ENCODE peak calls at places on chromosome 3, in nine cellular contexts. One of them, this sample, is unnamed.

GRCh38 chr3:193114431-193115340 is 126.3 kb upstream of the PLAAT1 start:
- DNase-seq in DMS 273 treated with DMSO at 0.1 percent for 48 hours: no peak
- DNase-seq in GM04504: no peak
- DNase-seq in NCI-H1092 treated with DMSO at 0.1 percent for 48 hours: no peak
- DNase-seq in adipocyte: no peak
- DNase-seq in CD8-positive, alpha-beta memory T cell: no peak
- DNase-seq in stimulated activated CD4-positive, alpha-beta T cell treated with anti-CD3 and anti-CD28 coated beads, Interleukin-4, amount 100 ng/mL, for 1 hour: no peak
- DNase-seq in H1: no peak
- DNase-seq in posterior cingulate gyrus: no peak
- DNase-seq in this sample: no peak

GRCh38 chr3:66488492-66488891 is 12.3 kb downstream of the LRIG1 start:
- DNase-seq in DMS 273 treated with DMSO at 0.1 percent for 48 hours: no peak
- DNase-seq in GM04504: no peak
- DNase-seq in NCI-H1092 treated with DMSO at 0.1 percent for 48 hours: no peak
- DNase-seq in adipocyte: no peak
- DNase-seq in CD8-positive, alpha-beta memory T cell: no peak
- DNase-seq in stimulated activated CD4-positive, alpha-beta T cell treated with anti-CD3 and anti-CD28 coated beads, Interleukin-4, amount 100 ng/mL, for 1 hour: no peak
- DNase-seq in H1: no peak
- DNase-seq in posterior cingulate gyrus: no peak
- DNase-seq in this sample: no peak

GRCh38 chr3:195009607-195010006 is 261.4 kb downstream of the XXYLT1 start:
- DNase-seq in DMS 273 treated with DMSO at 0.1 percent for 48 hours: no peak
- DNase-seq in GM04504: no peak
- DNase-seq in NCI-H1092 treated with DMSO at 0.1 percent for 48 hours: no peak
- DNase-seq in adipocyte: no peak
- DNase-seq in CD8-positive, alpha-beta memory T cell: no peak
- DNase-seq in stimulated activated CD4-positive, alpha-beta T cell treated with anti-CD3 and anti-CD28 coated beads, Interleukin-4, amount 100 ng/mL, for 1 hour: no peak
- DNase-seq in H1: no peak
- DNase-seq in posterior cingulate gyrus: no peak
- DNase-seq in this sample: no peak

GRCh38 chr3:90091557-90091956 is 984.1 kb downstream of the EPHA3 start:
- DNase-seq in DMS 273 treated with DMSO at 0.1 percent for 48 hours: peak
- DNase-seq in GM04504: no peak
- DNase-seq in NCI-H1092 treated with DMSO at 0.1 percent for 48 hours: peak
- DNase-seq in adipocyte: peak
- DNase-seq in CD8-positive, alpha-beta memory T cell: no peak
- DNase-seq in stimulated activated CD4-positive, alpha-beta T cell treated with anti-CD3 and anti-CD28 coated beads, Interleukin-4, amount 100 ng/mL, for 1 hour: no peak
- DNase-seq in H1: no peak
- DNase-seq in posterior cingulate gyrus: peak
- DNase-seq in this sample: no peak

GRCh38 chr3:46496745-46497555 is 826 bp upstream of the RTP3 start:
- DNase-seq in DMS 273 treated with DMSO at 0.1 percent for 48 hours: no peak
- DNase-seq in GM04504: no peak
- DNase-seq in NCI-H1092 treated with DMSO at 0.1 percent for 48 hours: no peak
- DNase-seq in adipocyte: peak
- DNase-seq in CD8-positive, alpha-beta memory T cell: no peak
- DNase-seq in stimulated activated CD4-positive, alpha-beta T cell treated with anti-CD3 and anti-CD28 coated beads, Interleukin-4, amount 100 ng/mL, for 1 hour: peak
- DNase-seq in H1: peak
- DNase-seq in posterior cingulate gyrus: no peak
- DNase-seq in this sample: peak

GRCh38 chr3:154152741-154153140 is 31.6 kb downstream of the ARHGEF26 start:
- DNase-seq in DMS 273 treated with DMSO at 0.1 percent for 48 hours: no peak
- DNase-seq in GM04504: no peak
- DNase-seq in NCI-H1092 treated with DMSO at 0.1 percent for 48 hours: no peak
- DNase-seq in adipocyte: no peak
- DNase-seq in CD8-positive, alpha-beta memory T cell: no peak
- DNase-seq in stimulated activated CD4-positive, alpha-beta T cell treated with anti-CD3 and anti-CD28 coated beads, Interleukin-4, amount 100 ng/mL, for 1 hour: no peak
- DNase-seq in H1: no peak
- DNase-seq in posterior cingulate gyrus: no peak
- DNase-seq in this sample: no peak

GRCh38 chr3:53975382-53975781 is 83.7 kb upstream of the SELENOK start:
- DNase-seq in DMS 273 treated with DMSO at 0.1 percent for 48 hours: no peak
- DNase-seq in GM04504: no peak
- DNase-seq in NCI-H1092 treated with DMSO at 0.1 percent for 48 hours: no peak
- DNase-seq in adipocyte: no peak
- DNase-seq in CD8-positive, alpha-beta memory T cell: no peak
- DNase-seq in stimulated activated CD4-positive, alpha-beta T cell treated with anti-CD3 and anti-CD28 coated beads, Interleukin-4, amount 100 ng/mL, for 1 hour: no peak
- DNase-seq in H1: no peak
- DNase-seq in posterior cingulate gyrus: no peak
- DNase-seq in this sample: no peak

GRCh38 chr3:126934149-126934548 is 48.8 kb upstream of the PLXNA1 start:
- DNase-seq in DMS 273 treated with DMSO at 0.1 percent for 48 hours: no peak
- DNase-seq in GM04504: peak
- DNase-seq in NCI-H1092 treated with DMSO at 0.1 percent for 48 hours: no peak
- DNase-seq in adipocyte: no peak
- DNase-seq in CD8-positive, alpha-beta memory T cell: no peak
- DNase-seq in stimulated activated CD4-positive, alpha-beta T cell treated with anti-CD3 and anti-CD28 coated beads, Interleukin-4, amount 100 ng/mL, for 1 hour: no peak
- DNase-seq in H1: no peak
- DNase-seq in posterior cingulate gyrus: no peak
- DNase-seq in this sample: no peak

GRCh38 chr3:142886938-142887337 is 1.9 kb downstream of the PCOLCE2 start:
- DNase-seq in DMS 273 treated with DMSO at 0.1 percent for 48 hours: no peak
- DNase-seq in GM04504: peak
- DNase-seq in NCI-H1092 treated with DMSO at 0.1 percent for 48 hours: no peak
- DNase-seq in adipocyte: peak
- DNase-seq in CD8-positive, alpha-beta memory T cell: no peak
- DNase-seq in stimulated activated CD4-positive, alpha-beta T cell treated with anti-CD3 and anti-CD28 coated beads, Interleukin-4, amount 100 ng/mL, for 1 hour: no peak
- DNase-seq in H1: no peak
- DNase-seq in posterior cingulate gyrus: no peak
- DNase-seq in this sample: no peak

GRCh38 chr3:174441588-174442316 is 417.4 kb upstream of the NAALADL2 start:
- DNase-seq in DMS 273 treated with DMSO at 0.1 percent for 48 hours: no peak
- DNase-seq in GM04504: no peak
- DNase-seq in NCI-H1092 treated with DMSO at 0.1 percent for 48 hours: peak
- DNase-seq in adipocyte: peak
- DNase-seq in CD8-positive, alpha-beta memory T cell: no peak
- DNase-seq in stimulated activated CD4-positive, alpha-beta T cell treated with anti-CD3 and anti-CD28 coated beads, Interleukin-4, amount 100 ng/mL, for 1 hour: no peak
- DNase-seq in H1: no peak
- DNase-seq in posterior cingulate gyrus: no peak
- DNase-seq in this sample: no peak

GRCh38 chr3:49454457-49454856 is 15.6 kb upstream of the DAG1 start:
- DNase-seq in DMS 273 treated with DMSO at 0.1 percent for 48 hours: no peak
- DNase-seq in GM04504: no peak
- DNase-seq in NCI-H1092 treated with DMSO at 0.1 percent for 48 hours: no peak
- DNase-seq in adipocyte: no peak
- DNase-seq in CD8-positive, alpha-beta memory T cell: no peak
- DNase-seq in stimulated activated CD4-positive, alpha-beta T cell treated with anti-CD3 and anti-CD28 coated beads, Interleukin-4, amount 100 ng/mL, for 1 hour: no peak
- DNase-seq in H1: peak
- DNase-seq in posterior cingulate gyrus: no peak
- DNase-seq in this sample: peak

GRCh38 chr3:128572644-128573105 is 77.9 kb downstream of the RPN1 start:
- DNase-seq in DMS 273 treated with DMSO at 0.1 percent for 48 hours: no peak
- DNase-seq in GM04504: no peak
- DNase-seq in NCI-H1092 treated with DMSO at 0.1 percent for 48 hours: no peak
- DNase-seq in adipocyte: no peak
- DNase-seq in CD8-positive, alpha-beta memory T cell: no peak
- DNase-seq in stimulated activated CD4-positive, alpha-beta T cell treated with anti-CD3 and anti-CD28 coated beads, Interleukin-4, amount 100 ng/mL, for 1 hour: no peak
- DNase-seq in H1: peak
- DNase-seq in posterior cingulate gyrus: no peak
- DNase-seq in this sample: peak

GRCh38 chr3:142784228-142784627 is 60.4 kb downstream of the TRPC1 start:
- DNase-seq in DMS 273 treated with DMSO at 0.1 percent for 48 hours: no peak
- DNase-seq in GM04504: no peak
- DNase-seq in NCI-H1092 treated with DMSO at 0.1 percent for 48 hours: no peak
- DNase-seq in adipocyte: no peak
- DNase-seq in CD8-positive, alpha-beta memory T cell: no peak
- DNase-seq in stimulated activated CD4-positive, alpha-beta T cell treated with anti-CD3 and anti-CD28 coated beads, Interleukin-4, amount 100 ng/mL, for 1 hour: no peak
- DNase-seq in H1: no peak
- DNase-seq in posterior cingulate gyrus: no peak
- DNase-seq in this sample: no peak

GRCh38 chr3:58234516-58234931 is 3.1 kb upstream of the ABHD6 start:
- DNase-seq in DMS 273 treated with DMSO at 0.1 percent for 48 hours: peak
- DNase-seq in GM04504: no peak
- DNase-seq in NCI-H1092 treated with DMSO at 0.1 percent for 48 hours: no peak
- DNase-seq in adipocyte: peak
- DNase-seq in CD8-positive, alpha-beta memory T cell: no peak
- DNase-seq in stimulated activated CD4-positive, alpha-beta T cell treated with anti-CD3 and anti-CD28 coated beads, Interleukin-4, amount 100 ng/mL, for 1 hour: no peak
- DNase-seq in H1: no peak
- DNase-seq in posterior cingulate gyrus: no peak
- DNase-seq in this sample: no peak

GRCh38 chr3:33658971-33659848 is 58.8 kb downstream of the CLASP2 start:
- DNase-seq in DMS 273 treated with DMSO at 0.1 percent for 48 hours: peak
- DNase-seq in GM04504: peak
- DNase-seq in NCI-H1092 treated with DMSO at 0.1 percent for 48 hours: peak
- DNase-seq in adipocyte: peak
- DNase-seq in CD8-positive, alpha-beta memory T cell: no peak
- DNase-seq in stimulated activated CD4-positive, alpha-beta T cell treated with anti-CD3 and anti-CD28 coated beads, Interleukin-4, amount 100 ng/mL, for 1 hour: no peak
- DNase-seq in H1: no peak
- DNase-seq in posterior cingulate gyrus: peak
- DNase-seq in this sample: peak

GRCh38 chr3:101017048-101017447 is 23.8 kb upstream of the ABI3BP start:
- DNase-seq in DMS 273 treated with DMSO at 0.1 percent for 48 hours: no peak
- DNase-seq in GM04504: no peak
- DNase-seq in NCI-H1092 treated with DMSO at 0.1 percent for 48 hours: no peak
- DNase-seq in adipocyte: peak
- DNase-seq in CD8-positive, alpha-beta memory T cell: no peak
- DNase-seq in stimulated activated CD4-positive, alpha-beta T cell treated with anti-CD3 and anti-CD28 coated beads, Interleukin-4, amount 100 ng/mL, for 1 hour: no peak
- DNase-seq in H1: no peak
- DNase-seq in posterior cingulate gyrus: no peak
- DNase-seq in this sample: no peak

GRCh38 chr3:184193991-184194539 is 8.1 kb downstream of the ABCF3 start:
- DNase-seq in DMS 273 treated with DMSO at 0.1 percent for 48 hours: no peak
- DNase-seq in GM04504: no peak
- DNase-seq in NCI-H1092 treated with DMSO at 0.1 percent for 48 hours: no peak
- DNase-seq in adipocyte: no peak
- DNase-seq in CD8-positive, alpha-beta memory T cell: no peak
- DNase-seq in stimulated activated CD4-positive, alpha-beta T cell treated with anti-CD3 and anti-CD28 coated beads, Interleukin-4, amount 100 ng/mL, for 1 hour: no peak
- DNase-seq in H1: no peak
- DNase-seq in posterior cingulate gyrus: no peak
- DNase-seq in this sample: no peak

GRCh38 chr3:98555025-98555379 is 23.2 kb downstream of the GPR15 start:
- DNase-seq in DMS 273 treated with DMSO at 0.1 percent for 48 hours: no peak
- DNase-seq in GM04504: no peak
- DNase-seq in NCI-H1092 treated with DMSO at 0.1 percent for 48 hours: no peak
- DNase-seq in adipocyte: no peak
- DNase-seq in CD8-positive, alpha-beta memory T cell: no peak
- DNase-seq in stimulated activated CD4-positive, alpha-beta T cell treated with anti-CD3 and anti-CD28 coated beads, Interleukin-4, amount 100 ng/mL, for 1 hour: no peak
- DNase-seq in H1: no peak
- DNase-seq in posterior cingulate gyrus: no peak
- DNase-seq in this sample: no peak

GRCh38 chr3:64684715-64685261 is 3.0 kb downstream of the ADAMTS9 start:
- DNase-seq in DMS 273 treated with DMSO at 0.1 percent for 48 hours: no peak
- DNase-seq in GM04504: no peak
- DNase-seq in NCI-H1092 treated with DMSO at 0.1 percent for 48 hours: no peak
- DNase-seq in adipocyte: peak
- DNase-seq in CD8-positive, alpha-beta memory T cell: no peak
- DNase-seq in stimulated activated CD4-positive, alpha-beta T cell treated with anti-CD3 and anti-CD28 coated beads, Interleukin-4, amount 100 ng/mL, for 1 hour: no peak
- DNase-seq in H1: peak
- DNase-seq in posterior cingulate gyrus: no peak
- DNase-seq in this sample: no peak

GRCh38 chr3:146077181-146077580 is 83.8 kb downstream of the PLOD2 start:
- DNase-seq in DMS 273 treated with DMSO at 0.1 percent for 48 hours: no peak
- DNase-seq in GM04504: no peak
- DNase-seq in NCI-H1092 treated with DMSO at 0.1 percent for 48 hours: no peak
- DNase-seq in adipocyte: peak
- DNase-seq in CD8-positive, alpha-beta memory T cell: no peak
- DNase-seq in stimulated activated CD4-positive, alpha-beta T cell treated with anti-CD3 and anti-CD28 coated beads, Interleukin-4, amount 100 ng/mL, for 1 hour: no peak
- DNase-seq in H1: no peak
- DNase-seq in posterior cingulate gyrus: no peak
- DNase-seq in this sample: no peak

GRCh38 chr3:23202203-23202920 is 765 bp upstream of the UBE2E2 start:
- DNase-seq in DMS 273 treated with DMSO at 0.1 percent for 48 hours: no peak
- DNase-seq in GM04504: no peak
- DNase-seq in NCI-H1092 treated with DMSO at 0.1 percent for 48 hours: peak
- DNase-seq in adipocyte: no peak
- DNase-seq in CD8-positive, alpha-beta memory T cell: no peak
- DNase-seq in stimulated activated CD4-positive, alpha-beta T cell treated with anti-CD3 and anti-CD28 coated beads, Interleukin-4, amount 100 ng/mL, for 1 hour: no peak
- DNase-seq in H1: peak
- DNase-seq in posterior cingulate gyrus: no peak
- DNase-seq in this sample: no peak

GRCh38 chr3:58111513-58112184 is 99.1 kb downstream of the DNASE1L3 start:
- DNase-seq in DMS 273 treated with DMSO at 0.1 percent for 48 hours: no peak
- DNase-seq in GM04504: no peak
- DNase-seq in NCI-H1092 treated with DMSO at 0.1 percent for 48 hours: no peak
- DNase-seq in adipocyte: no peak
- DNase-seq in CD8-positive, alpha-beta memory T cell: no peak
- DNase-seq in stimulated activated CD4-positive, alpha-beta T cell treated with anti-CD3 and anti-CD28 coated beads, Interleukin-4, amount 100 ng/mL, for 1 hour: no peak
- DNase-seq in H1: no peak
- DNase-seq in posterior cingulate gyrus: no peak
- DNase-seq in this sample: peak

GRCh38 chr3:12229896-12230295 is 59.0 kb upstream of the PPARG start:
- DNase-seq in DMS 273 treated with DMSO at 0.1 percent for 48 hours: no peak
- DNase-seq in GM04504: no peak
- DNase-seq in NCI-H1092 treated with DMSO at 0.1 percent for 48 hours: no peak
- DNase-seq in adipocyte: no peak
- DNase-seq in CD8-positive, alpha-beta memory T cell: no peak
- DNase-seq in stimulated activated CD4-positive, alpha-beta T cell treated with anti-CD3 and anti-CD28 coated beads, Interleukin-4, amount 100 ng/mL, for 1 hour: no peak
- DNase-seq in H1: no peak
- DNase-seq in posterior cingulate gyrus: no peak
- DNase-seq in this sample: peak

GRCh38 chr3:179898024-179898423 is 138.7 kb downstream of the PEX5L start:
- DNase-seq in DMS 273 treated with DMSO at 0.1 percent for 48 hours: peak
- DNase-seq in GM04504: no peak
- DNase-seq in NCI-H1092 treated with DMSO at 0.1 percent for 48 hours: no peak
- DNase-seq in adipocyte: peak
- DNase-seq in CD8-positive, alpha-beta memory T cell: no peak
- DNase-seq in stimulated activated CD4-positive, alpha-beta T cell treated with anti-CD3 and anti-CD28 coated beads, Interleukin-4, amount 100 ng/mL, for 1 hour: no peak
- DNase-seq in H1: no peak
- DNase-seq in posterior cingulate gyrus: no peak
- DNase-seq in this sample: no peak

GRCh38 chr3:193240436-193240849 is 579 bp upstream of the PLAAT1 start:
- DNase-seq in DMS 273 treated with DMSO at 0.1 percent for 48 hours: peak
- DNase-seq in GM04504: no peak
- DNase-seq in NCI-H1092 treated with DMSO at 0.1 percent for 48 hours: no peak
- DNase-seq in adipocyte: no peak
- DNase-seq in CD8-positive, alpha-beta memory T cell: no peak
- DNase-seq in stimulated activated CD4-positive, alpha-beta T cell treated with anti-CD3 and anti-CD28 coated beads, Interleukin-4, amount 100 ng/mL, for 1 hour: no peak
- DNase-seq in H1: no peak
- DNase-seq in posterior cingulate gyrus: no peak
- DNase-seq in this sample: no peak

GRCh38 chr3:150462108-150462507 is 54.0 kb downstream of the TSC22D2 start:
- DNase-seq in DMS 273 treated with DMSO at 0.1 percent for 48 hours: no peak
- DNase-seq in GM04504: no peak
- DNase-seq in NCI-H1092 treated with DMSO at 0.1 percent for 48 hours: no peak
- DNase-seq in adipocyte: no peak
- DNase-seq in CD8-positive, alpha-beta memory T cell: no peak
- DNase-seq in stimulated activated CD4-positive, alpha-beta T cell treated with anti-CD3 and anti-CD28 coated beads, Interleukin-4, amount 100 ng/mL, for 1 hour: no peak
- DNase-seq in H1: no peak
- DNase-seq in posterior cingulate gyrus: no peak
- DNase-seq in this sample: no peak

GRCh38 chr3:182133752-182134151 is 422.0 kb downstream of the SOX2 start:
- DNase-seq in DMS 273 treated with DMSO at 0.1 percent for 48 hours: no peak
- DNase-seq in GM04504: no peak
- DNase-seq in NCI-H1092 treated with DMSO at 0.1 percent for 48 hours: no peak
- DNase-seq in adipocyte: no peak
- DNase-seq in CD8-positive, alpha-beta memory T cell: no peak
- DNase-seq in stimulated activated CD4-positive, alpha-beta T cell treated with anti-CD3 and anti-CD28 coated beads, Interleukin-4, amount 100 ng/mL, for 1 hour: no peak
- DNase-seq in H1: no peak
- DNase-seq in posterior cingulate gyrus: no peak
- DNase-seq in this sample: no peak

GRCh38 chr3:107024481-107025153 is 352.6 kb upstream of the CCDC54 start:
- DNase-seq in DMS 273 treated with DMSO at 0.1 percent for 48 hours: no peak
- DNase-seq in GM04504: peak
- DNase-seq in NCI-H1092 treated with DMSO at 0.1 percent for 48 hours: peak
- DNase-seq in adipocyte: no peak
- DNase-seq in CD8-positive, alpha-beta memory T cell: no peak
- DNase-seq in stimulated activated CD4-positive, alpha-beta T cell treated with anti-CD3 and anti-CD28 coated beads, Interleukin-4, amount 100 ng/mL, for 1 hour: no peak
- DNase-seq in H1: no peak
- DNase-seq in posterior cingulate gyrus: peak
- DNase-seq in this sample: no peak

GRCh38 chr3:159859424-159859823 is 129.2 kb upstream of the IL12A start:
- DNase-seq in DMS 273 treated with DMSO at 0.1 percent for 48 hours: peak
- DNase-seq in GM04504: no peak
- DNase-seq in NCI-H1092 treated with DMSO at 0.1 percent for 48 hours: peak
- DNase-seq in adipocyte: no peak
- DNase-seq in CD8-positive, alpha-beta memory T cell: no peak
- DNase-seq in stimulated activated CD4-positive, alpha-beta T cell treated with anti-CD3 and anti-CD28 coated beads, Interleukin-4, amount 100 ng/mL, for 1 hour: no peak
- DNase-seq in H1: no peak
- DNase-seq in posterior cingulate gyrus: no peak
- DNase-seq in this sample: no peak

GRCh38 chr3:185727873-185728272 is 97.0 kb downstream of the IGF2BP2 start:
- DNase-seq in DMS 273 treated with DMSO at 0.1 percent for 48 hours: no peak
- DNase-seq in GM04504: no peak
- DNase-seq in NCI-H1092 treated with DMSO at 0.1 percent for 48 hours: no peak
- DNase-seq in adipocyte: no peak
- DNase-seq in CD8-positive, alpha-beta memory T cell: no peak
- DNase-seq in stimulated activated CD4-positive, alpha-beta T cell treated with anti-CD3 and anti-CD28 coated beads, Interleukin-4, amount 100 ng/mL, for 1 hour: no peak
- DNase-seq in H1: no peak
- DNase-seq in posterior cingulate gyrus: no peak
- DNase-seq in this sample: no peak

GRCh38 chr3:40691598-40691905 is 166.8 kb downstream of the ZNF621 start:
- DNase-seq in DMS 273 treated with DMSO at 0.1 percent for 48 hours: no peak
- DNase-seq in GM04504: no peak
- DNase-seq in NCI-H1092 treated with DMSO at 0.1 percent for 48 hours: peak
- DNase-seq in adipocyte: no peak
- DNase-seq in CD8-positive, alpha-beta memory T cell: no peak
- DNase-seq in stimulated activated CD4-positive, alpha-beta T cell treated with anti-CD3 and anti-CD28 coated beads, Interleukin-4, amount 100 ng/mL, for 1 hour: no peak
- DNase-seq in H1: no peak
- DNase-seq in posterior cingulate gyrus: no peak
- DNase-seq in this sample: peak

This sample was measured in T47D.